ENCODE peak calls at places on chromosomes 4 and X, in six cellular contexts. One of them, this sample, is unnamed. For H3K36me3, the result is how much of the 10 kb centered on the place peaks cover.

GRCh38 chr4:61223385-61223784 is 23.3 kb downstream of the ADGRL3 start:
- DNase-seq in psoas muscle: no peak
- DNase-seq in brain microvascular endothelial cell: no peak
- DNase-seq in tibial artery: no peak
- DNase-seq in transverse colon: no peak
- DNase-seq in left ventricle myocardium inferior: no peak
- DNase-seq in this sample: no peak

GRCh38 chr4:149706942-149707341 is 108.7 kb downstream of the IQCM start:
- DNase-seq in transverse colon: no peak
- DNase-seq in tibial artery: no peak
- DNase-seq in psoas muscle: no peak
- DNase-seq in left ventricle myocardium inferior: no peak
- DNase-seq in brain microvascular endothelial cell: peak
- DNase-seq in this sample: no peak

GRCh38 chr4:87017580-87018061 is 82.8 kb downstream of the AFF1 start:
- DNase-seq in transverse colon: no peak
- DNase-seq in brain microvascular endothelial cell: peak
- DNase-seq in tibial artery: no peak
- DNase-seq in psoas muscle: no peak
- DNase-seq in left ventricle myocardium inferior: no peak
- DNase-seq in this sample: no peak

GRCh38 chrX:154355094-154355775 is 19.2 kb downstream of the FLNA start:
- DNase-seq in tibial artery: no peak
- DNase-seq in psoas muscle: no peak
- DNase-seq in left ventricle myocardium inferior: peak
- DNase-seq in transverse colon: no peak
- DNase-seq in brain microvascular endothelial cell: no peak
- DNase-seq in this sample: peak

GRCh38 chr4:106763044-106763443 is 273.1 kb downstream of the DKK2 start:
- DNase-seq in brain microvascular endothelial cell: no peak
- DNase-seq in tibial artery: no peak
- DNase-seq in transverse colon: no peak
- DNase-seq in left ventricle myocardium inferior: no peak
- DNase-seq in psoas muscle: no peak
- DNase-seq in this sample: no peak

GRCh38 chr4:186109245-186109644 is 4.7 kb downstream of the FAM149A start:
- DNase-seq in psoas muscle: no peak
- DNase-seq in left ventricle myocardium inferior: no peak
- DNase-seq in brain microvascular endothelial cell: no peak
- DNase-seq in transverse colon: no peak
- DNase-seq in tibial artery: no peak
- DNase-seq in this sample: no peak

GRCh38 chr4:40200881-40201797 is 4.3 kb downstream of the RHOH start:
- DNase-seq in left ventricle myocardium inferior: no peak
- DNase-seq in tibial artery: no peak
- DNase-seq in transverse colon: no peak
- DNase-seq in psoas muscle: no peak
- DNase-seq in brain microvascular endothelial cell: no peak
- DNase-seq in this sample: no peak

GRCh38 chr4:99300934-99301333 is 10.1 kb upstream of the ADH1A start:
- DNase-seq in transverse colon: peak
- DNase-seq in psoas muscle: peak
- DNase-seq in tibial artery: peak
- DNase-seq in brain microvascular endothelial cell: peak
- DNase-seq in left ventricle myocardium inferior: peak
- DNase-seq in this sample: peak

GRCh38 chr4:119048446-119048845 is 87.2 kb upstream of the MYOZ2 start:
- DNase-seq in left ventricle myocardium inferior: no peak
- DNase-seq in transverse colon: no peak
- DNase-seq in tibial artery: no peak
- DNase-seq in brain microvascular endothelial cell: no peak
- DNase-seq in psoas muscle: no peak
- DNase-seq in this sample: no peak

GRCh38 chr4:47519239-47519883 is 34.3 kb downstream of the ATP10D start:
- DNase-seq in left ventricle myocardium inferior: no peak
- DNase-seq in tibial artery: no peak
- DNase-seq in brain microvascular endothelial cell: no peak
- DNase-seq in psoas muscle: no peak
- DNase-seq in transverse colon: no peak
- DNase-seq in this sample: no peak

GRCh38 chr4:123409301-123409700 is 12.7 kb downstream of the SPRY1 start:
- DNase-seq in brain microvascular endothelial cell: no peak
- DNase-seq in tibial artery: no peak
- DNase-seq in transverse colon: no peak
- DNase-seq in left ventricle myocardium inferior: no peak
- DNase-seq in psoas muscle: no peak
- DNase-seq in this sample: no peak

GRCh38 chr4:148779771-148780170 is 337.6 kb upstream of the NR3C2 start:
- DNase-seq in brain microvascular endothelial cell: no peak
- DNase-seq in tibial artery: no peak
- DNase-seq in left ventricle myocardium inferior: no peak
- DNase-seq in psoas muscle: no peak
- DNase-seq in transverse colon: peak
- DNase-seq in this sample: no peak

GRCh38 chr4:61489927-61490326 is 289.8 kb downstream of the ADGRL3 start:
- DNase-seq in left ventricle myocardium inferior: no peak
- DNase-seq in psoas muscle: no peak
- DNase-seq in tibial artery: no peak
- DNase-seq in brain microvascular endothelial cell: no peak
- DNase-seq in transverse colon: no peak
- DNase-seq in this sample: no peak

GRCh38 chrX:44903107-44903506 is 30.1 kb downstream of the KDM6A start:
- DNase-seq in psoas muscle: no peak
- DNase-seq in transverse colon: no peak
- DNase-seq in left ventricle myocardium inferior: no peak
- DNase-seq in brain microvascular endothelial cell: peak
- DNase-seq in tibial artery: no peak
- DNase-seq in this sample: no peak

GRCh38 chr4:76968937-76969336 is 19.4 kb downstream of the SEPTIN11 start:
- DNase-seq in brain microvascular endothelial cell: no peak
- DNase-seq in tibial artery: no peak
- DNase-seq in transverse colon: no peak
- DNase-seq in left ventricle myocardium inferior: peak
- DNase-seq in psoas muscle: no peak
- DNase-seq in this sample: no peak

GRCh38 chr4:168319486-168320019 is 1.0 kb upstream of the DDX60 start:
- DNase-seq in brain microvascular endothelial cell: no peak
- DNase-seq in tibial artery: no peak
- DNase-seq in left ventricle myocardium inferior: no peak
- DNase-seq in transverse colon: no peak
- DNase-seq in psoas muscle: no peak
- DNase-seq in this sample: no peak

GRCh38 chr4:38320833-38321232 is 343.2 kb upstream of the KLF3 start:
- DNase-seq in tibial artery: no peak
- DNase-seq in psoas muscle: no peak
- DNase-seq in left ventricle myocardium inferior: no peak
- DNase-seq in brain microvascular endothelial cell: no peak
- DNase-seq in transverse colon: no peak
- DNase-seq in this sample: no peak

GRCh38 chrX:9659571-9660195 is 106.0 kb downstream of the GPR143 start:
- DNase-seq in tibial artery: no peak
- DNase-seq in brain microvascular endothelial cell: no peak
- DNase-seq in left ventricle myocardium inferior: no peak
- DNase-seq in psoas muscle: no peak
- DNase-seq in transverse colon: no peak
- DNase-seq in this sample: no peak

GRCh38 chrX:24515447-24515846 is 50.4 kb downstream of the PDK3 start:
- DNase-seq in psoas muscle: no peak
- DNase-seq in transverse colon: no peak
- DNase-seq in brain microvascular endothelial cell: peak
- DNase-seq in tibial artery: no peak
- DNase-seq in left ventricle myocardium inferior: no peak
- DNase-seq in this sample: no peak

GRCh38 chr4:184420402-184420801 is 53.9 kb downstream of the IRF2 start:
- DNase-seq in left ventricle myocardium inferior: no peak
- DNase-seq in psoas muscle: no peak
- DNase-seq in transverse colon: no peak
- DNase-seq in brain microvascular endothelial cell: no peak
- DNase-seq in tibial artery: no peak
- DNase-seq in this sample: no peak

GRCh38 chrX:13147758-13148157 is 103.3 kb upstream of the FAM9C start:
- DNase-seq in brain microvascular endothelial cell: no peak
- DNase-seq in transverse colon: no peak
- DNase-seq in tibial artery: no peak
- DNase-seq in left ventricle myocardium inferior: no peak
- DNase-seq in psoas muscle: no peak
- DNase-seq in this sample: no peak

GRCh38 chrX:13147147-13147546 is 102.7 kb upstream of the FAM9C start:
- DNase-seq in psoas muscle: no peak
- DNase-seq in left ventricle myocardium inferior: no peak
- DNase-seq in brain microvascular endothelial cell: no peak
- DNase-seq in transverse colon: no peak
- DNase-seq in tibial artery: no peak
- DNase-seq in this sample: no peak

GRCh38 chrX:13140007-13140406 is 95.6 kb upstream of the FAM9C start:
- DNase-seq in brain microvascular endothelial cell: no peak
- DNase-seq in tibial artery: no peak
- DNase-seq in transverse colon: no peak
- DNase-seq in psoas muscle: no peak
- DNase-seq in left ventricle myocardium inferior: no peak
- DNase-seq in this sample: no peak

GRCh38 chrX:13144927-13145659 is 100.7 kb upstream of the FAM9C start:
- DNase-seq in brain microvascular endothelial cell: no peak
- DNase-seq in tibial artery: no peak
- DNase-seq in psoas muscle: no peak
- DNase-seq in transverse colon: no peak
- DNase-seq in left ventricle myocardium inferior: no peak
- DNase-seq in this sample: no peak

GRCh38 chrX:13142891-13143290 is 98.5 kb upstream of the FAM9C start:
- DNase-seq in transverse colon: peak
- DNase-seq in brain microvascular endothelial cell: no peak
- DNase-seq in left ventricle myocardium inferior: no peak
- DNase-seq in tibial artery: no peak
- DNase-seq in psoas muscle: no peak
- DNase-seq in this sample: no peak
- H3K27ac ChIP-seq in transverse colon: peak
- H3K27ac ChIP-seq in brain microvascular endothelial cell: no peak
- H3K27ac ChIP-seq in left ventricle myocardium inferior: no peak
- H3K27ac ChIP-seq in tibial artery: no peak
- H3K27ac ChIP-seq in psoas muscle: no peak
- H3K27ac ChIP-seq in this sample: no peak

GRCh38 chrX:2712890-2713860 is 22.1 kb downstream of the CD99 start:
- DNase-seq in psoas muscle: no peak
- DNase-seq in transverse colon: no peak
- DNase-seq in left ventricle myocardium inferior: no peak
- DNase-seq in tibial artery: no peak
- DNase-seq in brain microvascular endothelial cell: no peak
- DNase-seq in this sample: no peak

GRCh38 chrX:2711441-2711840 is 20.3 kb downstream of the CD99 start:
- DNase-seq in transverse colon: no peak
- DNase-seq in tibial artery: no peak
- DNase-seq in brain microvascular endothelial cell: no peak
- DNase-seq in left ventricle myocardium inferior: no peak
- DNase-seq in psoas muscle: no peak
- DNase-seq in this sample: no peak

GRCh38 chrX:2712428-2712827 is 21.3 kb downstream of the CD99 start:
- DNase-seq in transverse colon: no peak
- DNase-seq in tibial artery: no peak
- DNase-seq in left ventricle myocardium inferior: no peak
- DNase-seq in brain microvascular endothelial cell: no peak
- DNase-seq in psoas muscle: no peak
- DNase-seq in this sample: no peak

GRCh38 chrX:2714551-2714950 is 23.5 kb downstream of the CD99 start:
- DNase-seq in transverse colon: no peak
- DNase-seq in left ventricle myocardium inferior: no peak
- DNase-seq in brain microvascular endothelial cell: no peak
- DNase-seq in psoas muscle: no peak
- DNase-seq in tibial artery: no peak
- DNase-seq in this sample: no peak

DNA sequence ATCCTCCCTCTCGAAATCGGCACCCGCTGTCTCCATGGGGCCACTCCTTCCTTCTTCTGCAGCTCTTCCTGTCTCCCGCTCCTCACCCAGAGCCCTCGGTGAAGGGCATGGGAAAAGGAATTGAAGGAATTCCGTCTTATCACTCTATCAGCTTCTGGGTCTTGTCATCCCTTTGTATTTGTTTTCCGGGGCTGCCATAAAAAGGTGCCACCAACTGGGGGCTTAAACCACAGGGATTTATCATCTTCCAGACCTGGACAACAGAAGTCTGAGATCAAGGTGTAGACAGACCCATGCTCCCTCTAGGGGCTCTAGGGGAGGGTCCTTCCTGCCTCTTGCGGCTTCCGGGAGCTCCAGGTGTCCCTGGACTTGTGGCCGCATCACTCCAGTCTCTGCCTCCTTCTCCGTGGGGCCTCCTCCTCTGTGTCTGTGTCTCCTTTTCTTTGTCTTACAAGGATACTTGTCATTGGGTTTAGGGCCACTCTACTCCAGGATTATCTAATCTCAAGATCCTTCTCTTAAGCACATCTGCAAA is 24.0 kb downstream of the CD99 start:
- DNase-seq in psoas muscle: no peak
- DNase-seq in left ventricle myocardium inferior: no peak
- DNase-seq in brain microvascular endothelial cell: no peak
- DNase-seq in tibial artery: no peak
- DNase-seq in transverse colon: no peak
- DNase-seq in this sample: no peak
- H3K36me3 ChIP-seq in psoas muscle: under half
- H3K36me3 ChIP-seq in left ventricle myocardium inferior: half or more
- H3K36me3 ChIP-seq in brain microvascular endothelial cell: under half
- H3K36me3 ChIP-seq in tibial artery: half or more
- H3K36me3 ChIP-seq in transverse colon: under half
- H3K36me3 ChIP-seq in this sample: half or more

DNA sequence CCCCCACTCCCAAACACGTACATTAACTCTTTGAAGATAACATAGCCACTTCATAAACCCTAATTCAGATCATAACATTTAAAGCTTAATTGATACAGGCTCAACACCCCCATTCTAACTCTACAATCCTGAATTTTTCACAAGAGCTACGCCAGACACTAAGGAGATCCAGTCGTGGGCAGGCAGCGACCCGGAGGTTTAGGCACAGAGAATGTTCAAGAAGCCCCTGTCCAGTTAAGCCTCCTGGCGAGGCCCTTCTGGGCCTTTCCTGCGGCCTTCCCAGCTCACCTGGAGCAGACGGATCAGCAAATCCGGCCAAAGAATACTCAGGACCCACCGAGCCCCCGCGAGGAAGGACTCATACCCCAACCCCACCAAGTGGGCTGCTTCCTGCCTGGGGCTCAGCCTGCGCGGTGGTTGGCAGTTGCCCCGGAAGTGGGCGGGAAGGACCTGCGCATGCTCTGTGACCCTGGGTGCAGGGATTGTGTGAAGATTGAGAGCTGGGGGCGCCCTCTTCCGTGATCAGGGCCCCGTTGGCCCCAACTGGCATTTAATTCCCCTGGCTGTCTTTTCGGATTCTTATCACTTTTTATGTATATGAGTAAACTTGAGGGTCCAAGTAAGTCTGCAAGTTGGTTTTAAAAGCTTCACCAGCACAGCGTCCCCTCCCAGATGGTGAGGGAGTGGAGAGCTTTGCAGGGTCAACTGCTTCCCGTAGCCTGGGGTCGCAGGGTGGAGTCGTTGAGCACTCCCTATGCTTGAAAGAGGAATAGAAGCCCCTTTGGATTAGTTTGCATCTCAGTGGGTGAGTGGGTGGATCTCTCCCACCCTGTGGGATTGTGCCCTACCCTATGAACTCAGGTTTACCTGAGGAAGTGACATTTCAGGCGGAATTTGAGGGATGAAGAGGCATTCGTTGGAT is at the start of gene TRIM61:
- DNase-seq in psoas muscle: peak
- DNase-seq in transverse colon: peak
- DNase-seq in brain microvascular endothelial cell: peak
- DNase-seq in tibial artery: peak
- DNase-seq in left ventricle myocardium inferior: peak
- DNase-seq in this sample: peak
- TF ChIP-seq CTCF in psoas muscle: no peak
- TF ChIP-seq CTCF in transverse colon: no peak
- TF ChIP-seq CTCF in brain microvascular endothelial cell: no peak
- TF ChIP-seq CTCF in tibial artery: no peak
- TF ChIP-seq CTCF in left ventricle myocardium inferior: no peak
- TF ChIP-seq CTCF in this sample: no peak

GRCh38 chr4:121594796-121595526 is 101.8 kb downstream of the ANXA5 start:
- DNase-seq in left ventricle myocardium inferior: no peak
- DNase-seq in psoas muscle: no peak
- DNase-seq in brain microvascular endothelial cell: peak
- DNase-seq in tibial artery: no peak
- DNase-seq in transverse colon: no peak
- DNase-seq in this sample: no peak
- H3K27ac ChIP-seq in left ventricle myocardium inferior: peak
- H3K27ac ChIP-seq in psoas muscle: peak
- H3K27ac ChIP-seq in brain microvascular endothelial cell: no peak
- H3K27ac ChIP-seq in tibial artery: no peak
- H3K27ac ChIP-seq in transverse colon: no peak
- H3K27ac ChIP-seq in this sample: no peak

This sample was measured in upper lobe of right lung.